ENCODE peak calls at places on chromosome 3, in five cellular contexts. S is stomach, G is breast epithelium, O is tibial nerve, X is adrenal gland. V is an unnamed sample.

GRCh38 chr3:109825971-109826810 is 488.8 kb upstream of the DPPA4 start:
- DNase-seq in S (no peak), G (no peak), O (no peak), X (no peak), V (no peak)

GRCh38 chr3:161890147-161890625 is 393.6 kb downstream of the OTOL1 start:
- DNase-seq in S (peak; percentile 72), G (no peak), O (peak; percentile 53), X (peak; percentile 13), V (no peak)

GRCh38 chr3:63349583-63350177 is 71.6 kb downstream of the SYNPR start:
- DNase-seq in S (peak; percentile 53), G (no peak), O (no peak), X (peak; percentile 61), V (peak; percentile 71)

GRCh38 chr3:159634414-159634813 is 354.2 kb upstream of the IL12A start:
- DNase-seq in S (no peak), G (no peak), O (no peak), X (no peak), V (no peak)

GRCh38 chr3:70067860-70068479 is 68.4 kb downstream of the SAMMSON start:
- DNase-seq in S (no peak), G (no peak), O (no peak), X (no peak), V (no peak)

GRCh38 chr3:132038198-132038825 is 3.5 kb upstream of the CPNE4 start:
- DNase-seq in S (no peak), G (no peak), O (no peak), X (no peak), V (no peak)

GRCh38 chr3:120039642-120040610 is 54.3 kb downstream of the GSK3B start:
- DNase-seq in S (no peak), G (no peak), O (no peak), X (no peak), V (no peak)

GRCh38 chr3:56691165-56692000 is 8.3 kb upstream of the TASOR start:
- DNase-seq in S (no peak), G (no peak), O (no peak), X (no peak), V (no peak)

GRCh38 chr3:189898559-189899153 is 222.0 kb downstream of the P3H2 start:
- DNase-seq in S (no peak), G (no peak), O (no peak), X (no peak), V (no peak)

GRCh38 chr3:183554377-183554776 is 1.1 kb downstream of the KLHL6 start:
- DNase-seq in S (no peak), G (no peak), O (no peak), X (no peak), V (no peak)

GRCh38 chr3:154177406-154177805 is 56.2 kb downstream of the ARHGEF26 start:
- DNase-seq in S (no peak), G (no peak), O (no peak), X (no peak), V (no peak)

GRCh38 chr3:16329792-16330061 is 64.7 kb downstream of the OXNAD1 start:
- DNase-seq in S (no peak), G (no peak), O (no peak), X (no peak), V (peak; percentile 40)

GRCh38 chr3:196813903-196814302 is 53.8 kb upstream of the SENP5 start:
- DNase-seq in S (no peak), G (no peak), O (no peak), X (peak; percentile 32), V (no peak)

GRCh38 chr3:71062920-71063767 is 520.4 kb downstream of the FOXP1 start:
- DNase-seq in S (no peak), G (no peak), O (no peak), X (no peak), V (no peak)

GRCh38 chr3:24521306-24522154 is 26.9 kb upstream of the THRB start:
- DNase-seq in S (peak; percentile 65), G (peak; percentile 64), O (peak; percentile 14), X (peak; percentile 62), V (peak; percentile 67)

GRCh38 chr3:27253831-27254230 is 115.4 kb downstream of the NEK10 start:
- DNase-seq in S (peak; percentile 26), G (peak; percentile 51), O (no peak), X (peak; percentile 28), V (no peak)
- TF ChIP-seq CTCF in S (no peak), G (no peak), O (no peak), X (peak; percentile 29), V (no peak)

GRCh38 chr3:169145551-169145950 is 518.0 kb downstream of the MECOM start:
- DNase-seq in S (no peak), G (no peak), O (no peak), X (no peak), V (no peak)

GRCh38 chr3:169146866-169147245 is 516.7 kb downstream of the MECOM start:
- DNase-seq in S (no peak), G (no peak), O (no peak), X (no peak), V (no peak)

GRCh38 chr3:169147246-169148008 is 516.1 kb downstream of the MECOM start:
- DNase-seq in S (peak; percentile 52), G (no peak), O (no peak), X (no peak), V (peak; percentile 12)

GRCh38 chr3:169144691-169145090 is 518.8 kb downstream of the MECOM start:
- DNase-seq in S (no peak), G (no peak), O (no peak), X (no peak), V (no peak)

DNA sequence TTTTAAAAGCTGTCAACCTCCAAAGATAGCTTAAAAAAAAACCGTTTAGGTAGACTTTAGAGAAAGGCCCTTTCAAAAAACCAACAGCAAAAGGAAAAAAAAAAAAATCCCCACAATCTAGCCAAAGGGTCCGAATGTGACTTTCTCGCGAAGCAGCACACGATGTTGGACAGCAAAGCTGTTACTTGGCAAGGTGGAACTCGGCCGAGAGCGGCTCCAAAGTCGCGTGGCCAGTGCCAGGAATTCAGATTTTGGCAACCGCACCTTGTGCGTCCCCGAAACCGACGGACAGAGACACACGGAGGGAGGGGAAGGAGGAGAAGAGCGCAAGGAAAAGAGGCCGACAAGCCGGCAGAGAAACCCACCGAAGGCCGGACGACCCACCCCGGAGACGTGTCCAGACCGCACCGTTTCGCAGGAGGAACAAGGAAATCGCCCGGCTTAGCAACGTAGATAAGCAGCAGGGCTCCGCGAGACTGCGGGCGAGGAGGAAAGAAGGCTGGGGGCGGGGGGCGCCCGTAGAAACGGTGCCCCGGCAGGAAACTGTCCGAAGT is 517.3 kb downstream of the MECOM start:
- DNase-seq in S (peak; percentile 73), G (no peak), O (no peak), X (no peak), V (peak; percentile 40)
- TF ChIP-seq POLR2A in S (no peak), G (no peak), O (no peak), X (no peak), V (no peak)

GRCh38 chr3:139978966-139979365 is 44.0 kb downstream of the CLSTN2 start:
- DNase-seq in S (no peak), G (no peak), O (no peak), X (no peak), V (no peak)

GRCh38 chr3:139979991-139980390 is 45.0 kb downstream of the CLSTN2 start:
- DNase-seq in S (no peak), G (no peak), O (no peak), X (no peak), V (no peak)

GRCh38 chr3:139982404-139982803 is 47.4 kb downstream of the CLSTN2 start:
- DNase-seq in S (no peak), G (no peak), O (no peak), X (no peak), V (no peak)
- TF ChIP-seq CTCF in S (no peak), G (no peak), O (no peak), X (no peak), V (no peak)

DNA sequence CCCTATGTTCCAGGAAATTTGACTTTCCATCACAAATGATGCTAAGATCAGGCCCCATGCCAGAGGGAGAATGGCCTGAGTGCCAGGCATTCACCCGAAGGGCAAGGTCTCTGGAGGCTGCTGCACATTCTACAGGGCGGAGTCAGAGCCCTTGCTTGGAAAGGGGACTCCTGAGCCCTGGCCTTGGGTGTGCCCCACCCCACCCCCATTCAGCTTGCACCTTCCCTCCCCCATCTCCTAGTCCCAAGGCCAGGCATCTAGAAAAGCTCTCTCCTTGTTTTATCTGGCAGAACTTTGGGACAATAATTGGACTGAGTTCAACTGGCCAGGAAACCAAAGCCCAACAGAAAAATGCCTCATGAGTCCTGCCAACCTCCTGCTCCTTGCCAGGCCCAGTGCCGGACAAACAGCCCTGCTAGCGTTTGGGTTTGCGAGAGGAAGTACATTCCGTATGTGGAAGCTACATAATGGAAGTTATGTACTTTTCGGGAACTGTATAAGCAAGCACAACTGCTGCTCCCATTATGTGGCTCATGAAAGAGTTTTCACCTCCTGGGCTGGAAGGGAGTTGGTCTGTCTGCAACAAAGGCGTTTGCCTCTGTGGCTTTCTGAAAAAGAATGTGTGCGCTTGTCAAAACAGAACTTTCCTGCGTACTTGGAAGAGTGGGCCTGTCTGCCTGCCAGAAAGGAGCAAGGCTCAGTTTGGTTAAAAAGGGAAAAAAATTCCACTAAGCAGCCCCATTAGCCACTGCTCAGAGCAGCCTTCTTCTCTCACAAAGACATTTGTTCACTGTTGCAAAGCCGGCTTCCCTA is 321.4 kb upstream of the CTNNB1 start:
- DNase-seq in S (peak; percentile 81), G (peak; percentile 66), O (peak; percentile 44), X (peak; percentile 93), V (peak; percentile 83)
- TF ChIP-seq POLR2A in S (no peak), G (no peak), O (no peak), X (no peak), V (no peak)

GRCh38 chr3:128805771-128806170 is 73.6 kb upstream of the ACAD9 start:
- DNase-seq in S (no peak), G (no peak), O (no peak), X (no peak), V (no peak)

GRCh38 chr3:128804817-128805166 is 74.6 kb upstream of the ACAD9 start:
- DNase-seq in S (no peak), G (no peak), O (no peak), X (no peak), V (peak; percentile 89)

GRCh38 chr3:128808672-128809071 is 70.7 kb upstream of the ACAD9 start:
- DNase-seq in S (no peak), G (no peak), O (no peak), X (no peak), V (peak; percentile 20)

GRCh38 chr3:128807186-128807830 is 72.1 kb upstream of the ACAD9 start:
- DNase-seq in S (no peak), G (no peak), O (no peak), X (no peak), V (peak; percentile 89)

GRCh38 chr3:128806588-128806987 is 72.8 kb upstream of the ACAD9 start:
- DNase-seq in S (no peak), G (no peak), O (no peak), X (no peak), V (no peak)
- TF ChIP-seq CTCF in S (no peak), G (no peak), O (no peak), X (no peak), V (no peak)

GRCh38 chr3:51966941-51967383 is 292 bp downstream of the PCBP4 start:
- DNase-seq in S (no peak), G (no peak), O (no peak), X (no peak), V (no peak)
- TF ChIP-seq POLR2A in S (no peak), G (no peak), O (peak; percentile 81), X (peak; percentile 17), V (no peak)